ENCODE peak calls at places on chromosomes 1 and 21, in eight cellular contexts. I, P, B, U, K, C, D and S are unnamed samples.
A peak's percentile ranks its signal among the peaks of the same experiment; 100 is the strongest.

GRCh38 chr1:178101654-178102053 is 7.8 kb downstream of the RASAL2 start:
- DNase-seq in I (peak; percentile 73), P (no peak), B (no peak), U (no peak), K (no peak), C (peak; percentile 64), D (no peak), S (peak; percentile 80)

GRCh38 chr1:210764536-210764935 is 369.4 kb downstream of the KCNH1 start:
- DNase-seq in I (no peak), P (no peak), B (no peak), U (no peak), K (no peak), C (peak; percentile 60), D (no peak), S (no peak)

GRCh38 chr1:10308001-10308400 is 90.9 kb upstream of the PGD start:
- DNase-seq in I (no peak), P (no peak), B (no peak), U (no peak), K (no peak), C (no peak), D (no peak), S (no peak)

GRCh38 chr1:161038523-161039153 is at the start of gene TSTD1:
- DNase-seq in I (no peak), P (no peak), B (peak; percentile 92), U (peak; percentile 44), K (peak; percentile 70), C (no peak), D (peak; percentile 37), S (peak; percentile 14)

GRCh38 chr1:178168535-178168934 is 74.6 kb downstream of the RASAL2 start:
- DNase-seq in I (peak; percentile 76), P (peak; percentile 60), B (no peak), U (no peak), K (no peak), C (peak; percentile 27), D (peak; percentile 31), S (peak; percentile 85)

GRCh38 chr1:243312962-243313634 is 57.3 kb downstream of the SDCCAG8 start:
- DNase-seq in I (no peak), P (no peak), B (no peak), U (no peak), K (no peak), C (no peak), D (no peak), S (no peak)

GRCh38 chr21:41016472-41016871 is 151.5 kb upstream of the BACE2 start:
- DNase-seq in I (no peak), P (no peak), B (no peak), U (no peak), K (no peak), C (no peak), D (no peak), S (no peak)

GRCh38 chr1:3692593-3692992 is 40.3 kb downstream of the TP73 start:
- DNase-seq in I (no peak), P (no peak), B (no peak), U (no peak), K (no peak), C (no peak), D (no peak), S (no peak)

GRCh38 chr1:184143449-184143848 is 91.9 kb downstream of the TSEN15 start:
- DNase-seq in I (peak; percentile 39), P (peak; percentile 31), B (no peak), U (no peak), K (no peak), C (peak; percentile 79), D (no peak), S (peak; percentile 52)

GRCh38 chr1:205052689-205053088 is 9.7 kb downstream of the CNTN2 start:
- DNase-seq in I (no peak), P (no peak), B (no peak), U (no peak), K (no peak), C (no peak), D (no peak), S (no peak)

GRCh38 chr1:241411776-241412338 is 54.9 kb upstream of the RGS7 start:
- DNase-seq in I (peak; percentile 39), P (peak; percentile 83), B (no peak), U (no peak), K (no peak), C (peak; percentile 60), D (no peak), S (no peak)

GRCh38 chr1:167631386-167631941 is 1.4 kb downstream of the RCSD1 start:
- DNase-seq in I (no peak), P (no peak), B (no peak), U (no peak), K (no peak), C (no peak), D (no peak), S (no peak)

GRCh38 chr1:61807606-61808005 is 65.3 kb downstream of the PATJ start:
- DNase-seq in I (no peak), P (peak; percentile 55), B (no peak), U (no peak), K (no peak), C (peak; percentile 49), D (no peak), S (no peak)

GRCh38 chr1:210618379-210618778 is 289.7 kb downstream of the HHAT start:
- DNase-seq in I (no peak), P (no peak), B (no peak), U (no peak), K (no peak), C (no peak), D (no peak), S (no peak)

GRCh38 chr1:89633103-89633744 is at the start of gene LRRC8C:
- DNase-seq in I (peak; percentile 51), P (peak; percentile 80), B (peak; percentile 45), U (peak; percentile 44), K (peak; percentile 75), C (peak; percentile 40), D (peak; percentile 53), S (peak; percentile 47)

GRCh38 chr1:216686860-216687545 is 36.2 kb downstream of the ESRRG start:
- DNase-seq in I (peak; percentile 1), P (peak; percentile 7), B (no peak), U (no peak), K (no peak), C (peak; percentile 7), D (peak; percentile 30), S (peak; percentile 8)

GRCh38 chr1:150578278-150579109 is 916 bp downstream of the MCL1 start:
- DNase-seq in I (peak; percentile 95), P (peak; percentile 91), B (peak; percentile 72), U (no peak), K (peak; percentile 84), C (peak; percentile 90), D (peak; percentile 97), S (peak; percentile 95)

GRCh38 chr1:39866767-39867166 is 16.5 kb downstream of the TRIT1 start:
- DNase-seq in I (peak; percentile 86), P (peak; percentile 86), B (no peak), U (no peak), K (no peak), C (peak; percentile 73), D (peak; percentile 50), S (peak; percentile 81)

GRCh38 chr1:189149547-189150375 is 1327.9 kb downstream of the BRINP3 start:
- DNase-seq in I (no peak), P (no peak), B (no peak), U (no peak), K (no peak), C (no peak), D (no peak), S (no peak)

GRCh38 chr1:219441884-219442283 is 171.0 kb downstream of the ZC3H11B start:
- DNase-seq in I (no peak), P (no peak), B (no peak), U (no peak), K (no peak), C (no peak), D (no peak), S (no peak)

GRCh38 chr1:39671793-39672550 is at the start of gene NT5C1A:
- DNase-seq in I (no peak), P (peak; percentile 20), B (no peak), U (no peak), K (peak; percentile 81), C (no peak), D (no peak), S (no peak)

GRCh38 chr1:240169188-240169587 is 77.5 kb downstream of the FMN2 start:
- DNase-seq in I (peak; percentile 44), P (peak; percentile 71), B (no peak), U (no peak), K (no peak), C (peak; percentile 57), D (peak; percentile 69), S (peak; percentile 16)
- TF ChIP-seq CTCF in I (peak; percentile 18), P (peak; percentile 28), B (no peak), U (no peak), K (no peak), C (peak; percentile 51), D (peak; percentile 73), S (peak; percentile 33)

GRCh38 chr1:33875857-33876256 is 12.0 kb downstream of the HMGB4 start:
- DNase-seq in I (no peak), P (no peak), B (no peak), U (no peak), K (no peak), C (no peak), D (no peak), S (no peak)
- TF ChIP-seq CTCF in I (no peak), P (no peak), B (no peak), U (no peak), K (no peak), C (peak; percentile 36), D (no peak), S (no peak)

DNA sequence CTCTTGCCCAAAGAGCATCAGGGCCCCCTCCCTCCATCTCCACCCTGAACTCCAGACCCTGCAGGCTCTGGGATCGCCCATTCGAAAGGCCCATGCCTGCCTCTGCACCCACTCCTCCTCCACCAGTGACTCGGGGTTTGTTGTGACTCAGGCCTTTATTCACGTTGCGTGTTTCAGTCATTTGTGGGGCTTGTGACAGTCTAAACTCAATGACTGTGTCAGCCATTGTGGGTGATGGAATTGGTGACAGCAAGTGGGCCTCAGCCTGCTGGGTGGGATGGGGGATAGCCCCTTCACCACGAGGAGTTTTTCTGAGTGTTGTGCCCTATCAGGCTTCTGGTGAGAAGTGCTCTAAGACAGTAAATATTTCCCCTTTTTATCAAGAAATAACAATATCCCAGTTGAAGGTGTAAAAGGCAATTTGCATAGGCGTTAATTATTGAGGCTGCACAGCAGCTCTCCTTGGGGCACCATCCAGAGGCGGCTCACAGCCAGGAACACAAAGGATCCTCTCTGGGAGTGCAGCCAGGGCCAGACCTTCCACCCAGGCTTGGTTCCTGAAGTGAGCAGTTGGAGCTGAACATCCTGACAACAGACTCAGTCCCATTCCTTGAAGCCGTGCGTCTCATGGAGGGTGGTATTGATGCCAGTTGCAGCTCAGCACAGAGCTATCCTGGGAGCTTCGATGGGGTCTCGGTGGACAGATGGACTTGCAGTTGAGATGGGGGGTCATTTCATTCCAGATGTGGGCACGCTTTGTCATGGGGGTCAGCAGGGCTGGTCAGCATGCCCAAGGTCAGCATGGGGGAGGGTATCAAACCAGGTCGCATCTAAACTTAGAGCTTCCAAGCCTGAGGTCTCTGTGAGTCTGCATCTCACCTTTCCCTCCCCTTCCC is 135.6 kb upstream of the CACNA1E start:
- DNase-seq in I (no peak), P (no peak), B (no peak), U (no peak), K (no peak), C (no peak), D (no peak), S (no peak)
- TF ChIP-seq CTCF in I (no peak), P (no peak), B (no peak), U (no peak), K (no peak), C (no peak), D (no peak), S (no peak)

DNA sequence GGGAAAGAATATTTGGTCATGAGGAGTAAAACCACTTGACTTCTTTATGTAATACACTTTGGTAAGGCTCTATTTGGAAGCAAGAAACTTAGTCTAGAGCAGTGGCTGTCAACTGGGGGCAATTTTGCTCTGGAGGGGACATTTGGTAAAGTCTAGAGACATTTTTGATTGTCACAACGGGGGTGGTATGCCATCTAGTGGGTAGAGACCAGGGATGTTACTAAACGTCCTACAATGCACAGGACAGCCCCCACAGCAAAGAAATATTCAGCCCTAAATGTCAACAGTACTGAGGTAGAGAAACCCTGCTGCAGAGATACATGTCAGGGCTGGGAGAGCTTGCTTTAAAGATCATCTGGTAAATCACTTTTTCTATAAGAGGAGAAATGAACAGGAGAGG is 13.5 kb downstream of the FUCA1 start:
- DNase-seq in I (peak; percentile 35), P (peak; percentile 35), B (no peak), U (no peak), K (no peak), C (no peak), D (no peak), S (peak; percentile 7)
- TF ChIP-seq CTCF in I (peak; percentile 41), P (no peak), B (no peak), U (no peak), K (peak; percentile 36), C (peak; percentile 48), D (peak; percentile 54), S (peak; percentile 40)